ENCODE peak calls at places on chromosomes 3 and 15, in six cellular contexts. D is OCI-LY7, U is MM.1S, V is HCT116, J is hepatocyte, F is PC-9. T is an unnamed sample.

GRCh38 chr3:12005951-12006625 is 1.9 kb downstream of the SYN2 start:
- DNase-seq in J (no peak), U (no peak), V (no peak), D (no peak), F (no peak), T (no peak)

GRCh38 chr3:188948658-188949400 is 222.9 kb upstream of the TPRG1 start:
- DNase-seq in U (no peak), D (no peak), F (peak; percentile 60), V (peak; percentile 67), J (peak; percentile 67), T (no peak)

GRCh38 chr3:134804508-134805480 is 9.7 kb downstream of the EPHB1 start:
- DNase-seq in U (no peak), D (no peak), V (no peak), J (no peak), F (no peak), T (no peak)

GRCh38 chr3:155744091-155744625 is 713 bp downstream of the PLCH1 start:
- DNase-seq in V (peak; percentile 27), F (peak; percentile 56), U (peak; percentile 41), D (peak; percentile 24), J (peak; percentile 81), T (peak; percentile 80)

GRCh38 chr15:62124953-62125263 is 40.2 kb downstream of the C2CD4B start:
- DNase-seq in J (no peak), F (no peak), U (peak; percentile 39), D (peak; percentile 3), V (no peak), T (peak; percentile 41)

GRCh38 chr3:66014056-66014455 is 24.7 kb downstream of the MAGI1 start:
- DNase-seq in D (no peak), J (no peak), F (no peak), U (no peak), V (no peak), T (no peak)

GRCh38 chr15:81480645-81481053 is 106.6 kb upstream of the TMC3 start:
- DNase-seq in J (peak; percentile 86), V (peak; percentile 24), U (peak; percentile 71), D (peak; percentile 70), F (peak; percentile 2), T (peak; percentile 83)

GRCh38 chr3:43388909-43389308 is 102.6 kb downstream of the SNRK start:
- DNase-seq in D (no peak), V (no peak), F (no peak), J (no peak), U (no peak), T (no peak)

GRCh38 chr3:99023590-99024192 is 122.2 kb upstream of the DCBLD2 start:
- DNase-seq in F (no peak), V (peak; percentile 22), J (peak; percentile 34), U (peak; percentile 47), D (peak; percentile 64), T (peak; percentile 77)

GRCh38 chr3:83928391-83928790 is 1030.4 kb upstream of the CADM2 start:
- DNase-seq in D (peak; percentile 72), F (no peak), J (peak; percentile 43), U (peak; percentile 64), V (peak; percentile 8), T (peak; percentile 89)

GRCh38 chr15:97096303-97096835 is 765.9 kb downstream of the NR2F2 start:
- DNase-seq in J (no peak), F (no peak), D (no peak), U (peak; percentile 6), V (no peak), T (no peak)

GRCh38 chr3:196638922-196639516 is 475 bp upstream of the NRROS start:
- DNase-seq in D (no peak), J (no peak), F (no peak), U (no peak), V (no peak), T (no peak)

GRCh38 chr3:173501941-173502489 is 104.5 kb downstream of the NLGN1 start:
- DNase-seq in U (no peak), J (no peak), F (no peak), D (no peak), V (no peak), T (no peak)

GRCh38 chr3:38805765-38806386 is 10.1 kb downstream of the SCN10A start:
- DNase-seq in F (peak; percentile 33), V (peak; percentile 46), D (peak; percentile 68), J (peak; percentile 88), U (peak; percentile 84), T (peak; percentile 88)

GRCh38 chr15:77002436-77002835 is 7.5 kb downstream of the PSTPIP1 start:
- DNase-seq in F (no peak), V (no peak), D (peak; percentile 69), U (no peak), J (no peak), T (peak; percentile 67)

GRCh38 chr15:88375234-88375926 is 91.8 kb downstream of the MRPL46 start:
- DNase-seq in F (no peak), J (peak; percentile 25), V (no peak), D (no peak), U (no peak), T (no peak)

GRCh38 chr3:52865994-52866393 is 31.2 kb upstream of the MUSTN1 start:
- DNase-seq in D (no peak), F (no peak), J (no peak), U (no peak), V (no peak), T (no peak)

GRCh38 chr3:184636774-184637316 is 75.0 kb downstream of the MAGEF1 start:
- DNase-seq in U (no peak), J (peak; percentile 89), V (no peak), F (peak; percentile 83), D (no peak), T (no peak)

GRCh38 chr15:50712018-50712417 is 25.4 kb upstream of the TRPM7 start:
- DNase-seq in F (no peak), U (no peak), J (no peak), D (no peak), V (no peak), T (no peak)

GRCh38 chr3:45603226-45603625 is 8.7 kb downstream of the LIMD1 start:
- DNase-seq in D (no peak), V (no peak), U (no peak), F (no peak), J (no peak), T (no peak)

GRCh38 chr15:80929689-80930088 is 59.9 kb downstream of the MESD start:
- DNase-seq in V (no peak), J (no peak), F (peak; percentile 22), D (no peak), U (no peak), T (no peak)

GRCh38 chr3:171000281-171000680 is 26.2 kb downstream of the SLC2A2 start:
- DNase-seq in F (no peak), V (no peak), U (no peak), J (no peak), D (no peak), T (no peak)

GRCh38 chr15:99928429-99928981 is 195.3 kb upstream of the LYSMD4 start:
- DNase-seq in J (peak; percentile 85), U (peak; percentile 74), V (peak; percentile 42), D (peak; percentile 29), F (peak; percentile 83), T (no peak)

GRCh38 chr3:175383366-175383765 is 524.2 kb downstream of the NAALADL2 start:
- DNase-seq in F (no peak), V (no peak), J (no peak), D (no peak), U (no peak), T (no peak)

GRCh38 chr15:35170216-35170615 is 85.1 kb upstream of the NANOGP8 start:
- DNase-seq in U (no peak), D (no peak), V (no peak), J (no peak), F (no peak), T (no peak)

GRCh38 chr3:106688463-106688862 is 688.8 kb upstream of the CCDC54 start:
- DNase-seq in V (no peak), D (no peak), U (no peak), F (peak; percentile 41), J (peak; percentile 43), T (no peak)

GRCh38 chr3:97984061-97984460 is 11.8 kb upstream of the RIOX2 start:
- DNase-seq in D (no peak), J (no peak), U (no peak), V (no peak), F (no peak), T (no peak)

GRCh38 chr3:32236377-32236776 is 2.1 kb upstream of the CMTM8 start:
- DNase-seq in U (peak; percentile 38), V (no peak), F (no peak), J (no peak), D (no peak), T (no peak)

GRCh38 chr3:32238816-32239637 is 547 bp downstream of the CMTM8 start:
- DNase-seq in D (peak; percentile 54), V (no peak), U (peak; percentile 33), J (peak; percentile 31), F (peak; percentile 26), T (peak; percentile 76)

GRCh38 chr3:32238027-32238815 is at the start of gene CMTM8:
- DNase-seq in U (peak; percentile 74), V (no peak), D (peak; percentile 62), F (peak; percentile 70), J (peak; percentile 87), T (peak; percentile 76)

GRCh38 chr3:32239638-32240550 is 1.4 kb downstream of the CMTM8 start:
- DNase-seq in D (peak; percentile 67), U (peak; percentile 54), J (peak; percentile 60), F (peak; percentile 8), V (peak; percentile 43), T (peak; percentile 82)

DNA sequence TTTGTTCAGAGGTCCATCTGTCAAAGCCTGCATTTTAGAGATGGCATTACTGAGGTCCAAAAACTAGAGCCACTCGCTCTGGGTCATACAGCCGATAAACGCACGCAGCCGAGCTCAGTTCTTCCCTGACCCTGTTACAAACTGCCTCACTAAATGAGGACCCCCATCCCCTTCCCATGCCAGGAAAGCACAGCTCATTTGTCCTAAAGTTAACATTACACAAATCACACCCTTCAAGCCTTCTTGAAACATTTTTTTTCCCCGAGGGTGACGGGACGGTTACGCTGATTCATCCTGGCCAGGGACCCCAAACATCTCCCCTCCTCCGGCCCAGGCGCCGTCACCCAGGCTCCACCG is 832 bp upstream of the CMTM8 start:
- DNase-seq in V (no peak), J (no peak), F (no peak), U (no peak), D (no peak), T (no peak)
- H3K4me3 ChIP-seq in V (peak overlapping the region; percentile 70), J (peak overlapping the region; percentile 93), F (peak overlapping the region; percentile 60), U (peak overlapping the region; percentile 79), D (no peak overlapping the region), T (no peak overlapping the region)

DNA sequence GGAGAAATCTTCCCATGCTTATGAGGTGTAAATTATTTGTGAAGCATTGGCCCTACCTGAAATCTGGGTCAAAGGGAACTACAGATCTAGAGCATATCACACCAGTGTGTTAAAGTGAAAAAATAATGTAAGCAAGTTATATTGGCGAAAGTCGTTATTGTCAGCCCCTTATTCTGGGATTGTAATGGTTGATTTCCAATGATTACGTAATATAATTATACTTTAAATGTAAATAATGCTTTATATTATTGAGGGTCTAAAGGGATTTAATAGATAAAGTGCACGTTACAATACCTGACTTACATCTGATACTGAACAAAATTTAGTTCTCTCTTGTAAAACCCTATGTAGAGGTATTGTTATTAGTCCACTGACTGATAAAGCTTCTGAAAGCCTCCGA is 101.2 kb downstream of the NEO1 start:
- DNase-seq in D (no peak), U (no peak), V (no peak), F (no peak), J (no peak), T (no peak)
- H3K9me3 ChIP-seq in D (peaks cover 9% of the 10 kb centered on the region), U (no peaks in the 10 kb centered on the region), V (no peaks in the 10 kb centered on the region), F (no peaks in the 10 kb centered on the region), J (peaks cover 18% of the 10 kb centered on the region), T (peaks cover 23% of the 10 kb centered on the region)

GRCh38 chr3:78360849-78361248 is 1321.0 kb downstream of the ROBO2 start:
- DNase-seq in J (no peak), D (no peak), V (no peak), F (no peak), U (no peak), T (no peak)
- H3K9me2 ChIP-seq in J (no peaks in the 10 kb centered on the region), D (no peaks in the 10 kb centered on the region), V (no peaks in the 10 kb centered on the region), F (no peaks in the 10 kb centered on the region), U (no peaks in the 10 kb centered on the region), T (no peaks in the 10 kb centered on the region)

GRCh38 chr3:79247367-79248103 is 520.3 kb downstream of the ROBO1 start:
- DNase-seq in F (no peak), V (no peak), U (no peak), D (no peak), J (peak; percentile 7), T (peak; percentile 11)
- H3K4me3 ChIP-seq in F (no peak overlapping the region), V (no peak overlapping the region), U (no peak overlapping the region), D (no peak overlapping the region), J (no peak overlapping the region), T (no peak overlapping the region)

T was measured in Karpas-422.